ENCODE peak calls at places on chromosome X, in eight cellular contexts. W is brain microvascular endothelial cell, J is glutamatergic neuron, K is tibial artery, G is OCI-LY7, B is cardiac fibroblast, Z is tibial nerve, V is GM10248. Q is an unnamed sample.

GRCh38 chrX:133365886-133366611 is 49.2 kb downstream of the GPC4 start:
- DNase-seq in G (no peak), Z (no peak), B (no peak), V (no peak), K (no peak), J (no peak), W (no peak), Q (no peak)

GRCh38 chrX:77597090-77597489 is 149.9 kb downstream of the FGF16 start:
- DNase-seq in B (peak), K (no peak), Z (no peak), J (no peak), G (no peak), V (no peak), W (no peak), Q (no peak)

GRCh38 chrX:22237479-22237878 is 35.2 kb upstream of the CBLL2 start:
- DNase-seq in G (no peak), B (no peak), K (no peak), Z (no peak), V (no peak), J (no peak), W (no peak), Q (no peak)

GRCh38 chrX:148371251-148371650 is 129.2 kb upstream of the AFF2 start:
- DNase-seq in K (no peak), J (no peak), W (no peak), G (no peak), Z (no peak), B (no peak), V (no peak), Q (no peak)

GRCh38 chrX:37824491-37825224 is 22.7 kb downstream of the DYNLT3 start:
- DNase-seq in J (no peak), B (no peak), W (no peak), K (no peak), V (no peak), G (peak), Z (no peak), Q (no peak)

GRCh38 chrX:13689519-13690211 is 737 bp downstream of the RAB9A start:
- DNase-seq in G (peak), K (no peak), W (peak), B (peak), J (no peak), V (no peak), Z (no peak), Q (no peak)

GRCh38 chrX:73850124-73851013 is 287.4 kb downstream of the CHIC1 start:
- DNase-seq in B (peak), K (no peak), J (no peak), V (peak), Z (no peak), G (no peak), W (peak), Q (peak)

GRCh38 chrX:42398967-42399631 is 378.9 kb downstream of the PPP1R2C start:
- DNase-seq in B (no peak), Z (no peak), K (no peak), G (no peak), W (peak), V (no peak), J (no peak), Q (peak)

GRCh38 chrX:124555036-124555595 is 208.8 kb downstream of the SH2D1A start:
- DNase-seq in B (peak), K (no peak), W (peak), V (no peak), G (no peak), Z (no peak), J (no peak), Q (peak)

GRCh38 chrX:46686003-46686645 is 72.8 kb downstream of the SLC9A7 start:
- DNase-seq in Z (peak), W (peak), G (peak), V (peak), J (peak), B (peak), K (no peak), Q (peak)

GRCh38 chrX:70852294-70852693 is 56.2 kb downstream of the TEX11 start:
- DNase-seq in K (no peak), G (no peak), V (no peak), Z (no peak), W (no peak), J (no peak), B (no peak), Q (no peak)

GRCh38 chrX:152895724-152896420 is 2.0 kb upstream of the ZNF185 start:
- DNase-seq in G (no peak), J (no peak), Z (no peak), W (no peak), B (no peak), K (no peak), V (no peak), Q (no peak)

GRCh38 chrX:106670631-106671030 is 55.9 kb upstream of the RNF128 start:
- DNase-seq in K (no peak), B (no peak), W (no peak), V (no peak), G (no peak), Z (no peak), J (no peak), Q (no peak)

GRCh38 chrX:56812515-56813105 is 83.6 kb downstream of the NBDY start:
- DNase-seq in W (no peak), Z (no peak), J (no peak), G (peak), K (no peak), V (peak), B (peak), Q (peak)

GRCh38 chrX:136639506-136640176 is 8.3 kb upstream of the CD40LG start:
- DNase-seq in K (no peak), B (peak), W (peak), J (no peak), Z (no peak), V (no peak), G (no peak), Q (no peak)

GRCh38 chrX:129529685-129530281 is 6.5 kb upstream of the SMARCA1 start:
- DNase-seq in K (no peak), V (no peak), Z (no peak), W (no peak), J (no peak), B (peak), G (no peak), Q (no peak)

GRCh38 chrX:53950130-53950733 is 94.0 kb downstream of the PHF8 start:
- DNase-seq in J (no peak), G (no peak), K (no peak), W (no peak), B (no peak), Z (no peak), V (no peak), Q (no peak)

GRCh38 chrX:154308108-154308946 is 12.7 kb downstream of the TKTL1 start:
- DNase-seq in V (peak), W (peak), B (peak), Z (peak), K (peak), J (peak), G (peak), Q (peak)

GRCh38 chrX:70168238-70169188 is 8.8 kb upstream of the DGAT2L6 start:
- DNase-seq in J (no peak), W (peak), V (no peak), K (no peak), G (peak), B (peak), Z (no peak), Q (no peak)

GRCh38 chrX:15908891-15909290 is 54.3 kb upstream of the AP1S2 start:
- DNase-seq in W (no peak), J (no peak), G (no peak), V (no peak), Z (no peak), K (no peak), B (peak), Q (no peak)

GRCh38 chrX:104330966-104331365 is 76.2 kb upstream of the ESX1 start:
- DNase-seq in K (no peak), B (peak), G (no peak), V (no peak), Z (no peak), J (no peak), W (peak), Q (no peak)

GRCh38 chrX:69150294-69150960 is 14.8 kb downstream of the PJA1 start:
- DNase-seq in K (no peak), B (no peak), J (no peak), W (no peak), Z (no peak), V (no peak), G (no peak), Q (no peak)

GRCh38 chrX:155745792-155746191 is 133.0 kb upstream of the TMLHE start:
- DNase-seq in G (no peak), K (no peak), J (no peak), B (peak), W (no peak), V (no peak), Z (no peak), Q (no peak)

GRCh38 chrX:16222123-16222522 is 54.8 kb downstream of the MAGEB17 start:
- DNase-seq in J (no peak), Z (no peak), K (no peak), W (peak), B (peak), V (no peak), G (no peak), Q (no peak)

GRCh38 chrX:109782994-109783711 is 50.1 kb upstream of the ACSL4 start:
- DNase-seq in W (no peak), J (no peak), K (no peak), Z (no peak), V (peak), G (no peak), B (no peak), Q (peak)

GRCh38 chrX:135477576-135477975 is 42.9 kb upstream of the INTS6L start:
- DNase-seq in Z (peak), J (peak), W (peak), V (no peak), B (peak), K (no peak), G (peak), Q (peak)

GRCh38 chrX:27336466-27337091 is 126.6 kb downstream of the PPP4R3C start:
- DNase-seq in B (peak), W (peak), J (peak), G (peak), Z (no peak), V (peak), K (no peak), Q (peak)

GRCh38 chrX:151901821-151902220 is 10.9 kb upstream of the MAGEA4 start:
- DNase-seq in V (no peak), K (no peak), B (peak), W (no peak), Z (no peak), J (no peak), G (no peak), Q (no peak)

GRCh38 chrX:47570794-47571193 is 9.8 kb downstream of the ARAF start:
- DNase-seq in W (no peak), J (no peak), V (no peak), B (no peak), Z (no peak), G (no peak), K (no peak), Q (no peak)

GRCh38 chrX:68942141-68942540 is 113.3 kb downstream of the EFNB1 start:
- DNase-seq in V (no peak), K (no peak), Z (no peak), J (no peak), W (no peak), B (no peak), G (no peak), Q (no peak)

GRCh38 chrX:31123335-31123734 is 51.5 kb upstream of the FTHL17 start:
- DNase-seq in Z (no peak), B (no peak), V (no peak), G (no peak), J (no peak), K (no peak), W (no peak), Q (no peak)

GRCh38 chrX:70907900-70908299 is 611 bp downstream of the TEX11 start:
- DNase-seq in V (no peak), J (no peak), Z (no peak), B (no peak), G (no peak), W (no peak), K (no peak), Q (no peak)

GRCh38 chrX:118975831-118976598 is 1.6 kb downstream of the LONRF3 start:
- DNase-seq in W (no peak), V (peak), K (peak), G (no peak), Z (peak), J (peak), B (peak), Q (peak)

GRCh38 chrX:73481521-73481920 is 34.7 kb downstream of the CDX4 start:
- DNase-seq in B (no peak), J (no peak), Z (no peak), G (no peak), K (no peak), W (no peak), V (no peak), Q (no peak)

GRCh38 chrX:88988796-88989195 is 241.8 kb downstream of the CPXCR1 start:
- DNase-seq in K (no peak), Z (no peak), G (no peak), W (no peak), V (no peak), J (no peak), B (no peak), Q (no peak)

GRCh38 chrX:97126020-97126419 is 242.3 kb downstream of the RPA4 start:
- DNase-seq in W (peak), B (peak), G (no peak), Z (no peak), V (no peak), J (no peak), K (no peak), Q (no peak)

GRCh38 chrX:41338422-41338821 is 4.5 kb downstream of the DDX3X start:
- DNase-seq in W (no peak), K (no peak), B (no peak), G (no peak), Z (no peak), V (no peak), J (no peak), Q (no peak)

GRCh38 chrX:152632445-152633097 is 5.1 kb upstream of the GABRQ start:
- DNase-seq in G (peak), K (no peak), B (peak), J (peak), V (no peak), W (peak), Z (peak), Q (peak)

GRCh38 chrX:145817666-145818521 is at the start of gene SLITRK2:
- DNase-seq in Z (no peak), V (no peak), J (peak), B (no peak), K (no peak), G (no peak), W (no peak), Q (no peak)

GRCh38 chrX:44884944-44885343 is 12.0 kb downstream of the KDM6A start:
- DNase-seq in G (no peak), J (no peak), V (no peak), K (no peak), B (no peak), W (no peak), Z (no peak), Q (no peak)

DNA sequence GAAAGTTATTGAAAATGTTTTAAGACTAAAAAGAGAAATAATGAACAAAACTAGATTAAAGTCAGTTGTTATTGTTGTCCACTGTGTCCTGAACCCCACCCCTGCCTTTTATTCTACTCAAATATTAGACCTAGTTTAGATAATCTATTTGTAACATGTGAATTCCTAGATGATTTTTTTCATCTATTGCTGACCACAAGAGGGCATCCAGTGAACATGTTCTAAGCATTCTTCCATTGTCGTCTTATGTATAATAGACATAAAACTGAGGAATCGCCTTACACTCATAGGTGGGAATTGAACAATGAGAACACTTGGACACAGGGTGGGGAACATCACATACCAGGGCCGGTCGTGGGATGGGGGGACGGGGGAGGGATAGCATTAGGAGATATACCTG is 36.4 kb upstream of the HPRT1 start:
- DNase-seq in Z (no peak), V (no peak), K (no peak), W (no peak), G (peak), J (no peak), B (peak), Q (no peak)
- TF ChIP-seq CTCF in Z (no peak), V (no peak), K (no peak), W (peak), G (peak), J (no peak), B (peak), Q (no peak)

GRCh38 chrX:123455693-123456092 is 271.6 kb downstream of the GRIA3 start:
- DNase-seq in Z (no peak), V (no peak), G (no peak), J (no peak), K (no peak), W (no peak), B (no peak), Q (no peak)

GRCh38 chrX:123454712-123455431 is 270.8 kb downstream of the GRIA3 start:
- DNase-seq in Z (no peak), G (no peak), K (no peak), J (no peak), B (no peak), W (no peak), V (no peak), Q (no peak)

DNA sequence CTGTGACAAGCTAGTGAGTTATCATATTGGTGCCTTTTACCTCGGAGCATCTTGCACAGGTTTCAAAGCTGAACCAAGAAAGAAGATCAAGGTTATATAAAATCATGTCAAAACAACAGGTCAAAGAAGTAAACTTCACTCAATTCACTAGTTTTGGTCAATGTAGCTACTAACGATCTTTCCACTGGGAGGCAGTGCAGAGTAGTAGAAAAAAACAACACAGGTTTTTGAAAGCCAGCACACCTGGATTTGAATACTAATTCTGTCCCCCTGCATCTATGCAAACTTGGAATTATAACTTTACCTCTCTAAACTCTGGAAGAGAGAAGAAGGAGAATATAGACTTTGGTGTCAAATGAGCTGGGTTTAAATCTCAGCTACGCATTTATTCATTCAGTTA is 266.1 kb downstream of the GRIA3 start:
- DNase-seq in B (peak), G (peak), Z (no peak), W (no peak), K (no peak), J (no peak), V (peak), Q (peak)
- TF ChIP-seq CTCF in B (peak), G (peak), Z (peak), W (peak), K (no peak), J (no peak), V (peak), Q (no peak)

GRCh38 chrX:24515447-24515846 is 50.4 kb downstream of the PDK3 start:
- DNase-seq in Z (no peak), K (no peak), W (peak), V (no peak), B (peak), G (no peak), J (no peak), Q (no peak)
- TF ChIP-seq CTCF in Z (peak), K (no peak), W (peak), V (no peak), B (no peak), G (peak), J (no peak), Q (no peak)

GRCh38 chrX:12383196-12383595 is 244.9 kb downstream of the FRMPD4 start:
- DNase-seq in B (no peak), J (no peak), W (no peak), K (no peak), V (no peak), Z (no peak), G (no peak), Q (no peak)
- TF ChIP-seq CTCF in B (peak), J (no peak), W (peak), K (no peak), V (no peak), Z (no peak), G (peak), Q (no peak)

GRCh38 chrX:19795289-19795688 is 92.1 kb downstream of the SH3KBP1 start:
- DNase-seq in V (no peak), B (no peak), K (no peak), Z (no peak), J (no peak), W (no peak), G (no peak), Q (no peak)
- TF ChIP-seq CTCF in V (no peak), B (no peak), K (no peak), Z (no peak), J (no peak), W (no peak), G (no peak), Q (no peak)

GRCh38 chrX:150544835-150545790 is 23.3 kb upstream of the MTM1 start:
- DNase-seq in J (no peak), W (no peak), G (no peak), V (no peak), Z (no peak), K (no peak), B (peak), Q (no peak)

GRCh38 chrX:150543230-150544155 is 24.9 kb upstream of the MTM1 start:
- DNase-seq in Z (no peak), W (no peak), K (no peak), V (peak), G (no peak), B (no peak), J (no peak), Q (no peak)

GRCh38 chrX:150542846-150543229 is 25.6 kb upstream of the MTM1 start:
- DNase-seq in Z (no peak), G (no peak), K (no peak), V (peak), B (no peak), W (no peak), J (no peak), Q (no peak)

GRCh38 chrX:150546711-150547153 is 21.7 kb upstream of the MTM1 start:
- DNase-seq in B (peak), Z (no peak), J (no peak), W (no peak), V (no peak), K (peak), G (no peak), Q (peak)

GRCh38 chrX:150544222-150544787 is 24.1 kb upstream of the MTM1 start:
- DNase-seq in J (no peak), W (no peak), Z (no peak), K (no peak), G (peak), B (peak), V (no peak), Q (peak)
- TF ChIP-seq CTCF in J (no peak), W (peak), Z (no peak), K (no peak), G (peak), B (no peak), V (no peak), Q (no peak)

GRCh38 chrX:65925592-65925991 is 114.3 kb downstream of the VSIG4 start:
- DNase-seq in K (no peak), Z (no peak), J (no peak), B (no peak), W (no peak), G (no peak), V (no peak), Q (no peak)
- TF ChIP-seq CTCF in K (no peak), Z (no peak), J (no peak), B (no peak), W (no peak), G (no peak), V (no peak), Q (no peak)

GRCh38 chrX:43405191-43405590 is 250.9 kb upstream of the MAOA start:
- DNase-seq in K (no peak), V (no peak), W (no peak), B (no peak), Z (no peak), G (no peak), J (no peak), Q (no peak)
- TF ChIP-seq CTCF in K (no peak), V (no peak), W (no peak), B (no peak), Z (no peak), G (no peak), J (no peak), Q (no peak)

GRCh38 chrX:1140236-1140681 is 72.2 kb downstream of the CRLF2 start:
- DNase-seq in J (peak), Z (no peak), V (no peak), K (peak), B (no peak), G (no peak), W (no peak), Q (no peak)

GRCh38 chrX:1134976-1135375 is 77.5 kb downstream of the CRLF2 start:
- DNase-seq in W (no peak), Z (no peak), J (no peak), G (no peak), B (no peak), K (peak), V (no peak), Q (no peak)

GRCh38 chrX:1139101-1139500 is 73.3 kb downstream of the CRLF2 start:
- DNase-seq in V (no peak), G (no peak), W (no peak), K (peak), Z (no peak), B (no peak), J (no peak), Q (no peak)

GRCh38 chrX:1137531-1137930 is 74.9 kb downstream of the CRLF2 start:
- DNase-seq in Z (no peak), J (no peak), K (peak), B (no peak), W (no peak), V (no peak), G (no peak), Q (no peak)

GRCh38 chrX:1138476-1138875 is 74.0 kb downstream of the CRLF2 start:
- DNase-seq in G (no peak), K (peak), J (no peak), V (no peak), Z (no peak), W (no peak), B (no peak), Q (no peak)
- TF ChIP-seq CTCF in G (no peak), K (no peak), J (no peak), V (no peak), Z (no peak), W (no peak), B (no peak), Q (no peak)

GRCh38 chrX:64792598-64793337 is 183.5 kb downstream of the ZC4H2 start:
- DNase-seq in J (no peak), W (no peak), K (no peak), V (no peak), G (no peak), Z (no peak), B (no peak), Q (peak)
- TF ChIP-seq CTCF in J (no peak), W (no peak), K (no peak), V (no peak), G (no peak), Z (no peak), B (no peak), Q (no peak)